ENCODE peak calls at places on chromosome X, in four cellular contexts. One of them, this sample, is unnamed.

GRCh38 chrX:149497626-149498025 is 7.5 kb downstream of the IDS start:
- DNase-seq in endothelial cell of umbilical vein: no peak
- DNase-seq in Panc1: no peak
- DNase-seq in upper lobe of right lung: no peak
- DNase-seq in this sample: no peak

GRCh38 chrX:154368630-154369452 is 5.6 kb downstream of the FLNA start:
- DNase-seq in Panc1: peak; percentile 78
- DNase-seq in endothelial cell of umbilical vein: peak; percentile 74
- DNase-seq in upper lobe of right lung: peak; percentile 90
- DNase-seq in this sample: peak; percentile 74

GRCh38 chrX:130263016-130263415 is 5.7 kb downstream of the ZNF280C start:
- DNase-seq in Panc1: no peak
- DNase-seq in endothelial cell of umbilical vein: no peak
- DNase-seq in upper lobe of right lung: no peak
- DNase-seq in this sample: no peak

GRCh38 chrX:16826207-16826606 is 39.9 kb downstream of the TXLNG start:
- DNase-seq in endothelial cell of umbilical vein: peak; percentile 50
- DNase-seq in Panc1: no peak
- DNase-seq in upper lobe of right lung: no peak
- DNase-seq in this sample: no peak

GRCh38 chrX:78754917-78755316 is 7.4 kb downstream of the LPAR4 start:
- DNase-seq in Panc1: no peak
- DNase-seq in endothelial cell of umbilical vein: no peak
- DNase-seq in upper lobe of right lung: no peak
- DNase-seq in this sample: no peak

GRCh38 chrX:44733931-44734330 is 109.9 kb upstream of the DUSP21 start:
- DNase-seq in Panc1: no peak
- DNase-seq in endothelial cell of umbilical vein: no peak
- DNase-seq in upper lobe of right lung: no peak
- DNase-seq in this sample: no peak

GRCh38 chrX:123736333-123736921 is 3.6 kb upstream of the THOC2 start:
- DNase-seq in endothelial cell of umbilical vein: no peak
- DNase-seq in Panc1: no peak
- DNase-seq in upper lobe of right lung: no peak
- DNase-seq in this sample: peak; percentile 43

GRCh38 chrX:57172544-57172943 is 35.3 kb upstream of the SPIN2A start:
- DNase-seq in upper lobe of right lung: no peak
- DNase-seq in endothelial cell of umbilical vein: no peak
- DNase-seq in Panc1: no peak
- DNase-seq in this sample: no peak

GRCh38 chrX:56343664-56344063 is 111.5 kb downstream of the KLF8 start:
- DNase-seq in upper lobe of right lung: no peak
- DNase-seq in endothelial cell of umbilical vein: no peak
- DNase-seq in Panc1: no peak
- DNase-seq in this sample: no peak

GRCh38 chrX:154294791-154295580 is at the start of gene TEX28:
- DNase-seq in upper lobe of right lung: no peak
- DNase-seq in Panc1: no peak
- DNase-seq in endothelial cell of umbilical vein: no peak
- DNase-seq in this sample: no peak

GRCh38 chrX:15856580-15856979 is 2.0 kb upstream of the AP1S2 start:
- DNase-seq in Panc1: no peak
- DNase-seq in endothelial cell of umbilical vein: no peak
- DNase-seq in upper lobe of right lung: no peak
- DNase-seq in this sample: no peak

GRCh38 chrX:154374361-154375155 is at the start of gene FLNA:
- DNase-seq in upper lobe of right lung: no peak
- DNase-seq in endothelial cell of umbilical vein: no peak
- DNase-seq in Panc1: no peak
- DNase-seq in this sample: no peak

GRCh38 chrX:55007633-55008032 is 7.5 kb downstream of the APEX2 start:
- DNase-seq in upper lobe of right lung: no peak
- DNase-seq in Panc1: no peak
- DNase-seq in endothelial cell of umbilical vein: peak; percentile 46
- DNase-seq in this sample: peak; percentile 11

GRCh38 chrX:48045410-48046311 is 25.8 kb downstream of the ZNF630 start:
- DNase-seq in endothelial cell of umbilical vein: peak; percentile 43
- DNase-seq in upper lobe of right lung: no peak
- DNase-seq in Panc1: no peak
- DNase-seq in this sample: peak; percentile 6

GRCh38 chrX:4043951-4044350 is 330.5 kb upstream of the PRKX start:
- DNase-seq in endothelial cell of umbilical vein: no peak
- DNase-seq in Panc1: no peak
- DNase-seq in upper lobe of right lung: no peak
- DNase-seq in this sample: no peak

GRCh38 chrX:29762006-29762405 is 453.4 kb upstream of the MAGEB2 start:
- DNase-seq in Panc1: no peak
- DNase-seq in endothelial cell of umbilical vein: no peak
- DNase-seq in upper lobe of right lung: no peak
- DNase-seq in this sample: no peak

GRCh38 chrX:1400049-1400448 is 8.1 kb upstream of the SLC25A6 start:
- DNase-seq in endothelial cell of umbilical vein: no peak
- DNase-seq in upper lobe of right lung: peak; percentile 45
- DNase-seq in Panc1: no peak
- DNase-seq in this sample: no peak

GRCh38 chrX:63282077-63282476 is 69.1 kb downstream of the SPIN4 start:
- DNase-seq in endothelial cell of umbilical vein: peak; percentile 21
- DNase-seq in upper lobe of right lung: no peak
- DNase-seq in Panc1: no peak
- DNase-seq in this sample: no peak

GRCh38 chrX:14546190-14546589 is 16.9 kb downstream of the GLRA2 start:
- DNase-seq in endothelial cell of umbilical vein: no peak
- DNase-seq in upper lobe of right lung: no peak
- DNase-seq in Panc1: no peak
- DNase-seq in this sample: no peak

GRCh38 chrX:153924149-153924861 is 1.8 kb downstream of the ARHGAP4 start:
- DNase-seq in upper lobe of right lung: no peak
- DNase-seq in endothelial cell of umbilical vein: peak; percentile 67
- DNase-seq in Panc1: no peak
- DNase-seq in this sample: no peak

GRCh38 chrX:108090474-108091265 is 672 bp downstream of the PSMD10 start:
- DNase-seq in endothelial cell of umbilical vein: peak; percentile 39
- DNase-seq in Panc1: no peak
- DNase-seq in upper lobe of right lung: no peak
- DNase-seq in this sample: no peak

GRCh38 chrX:152641996-152642395 is 4.3 kb downstream of the GABRQ start:
- DNase-seq in endothelial cell of umbilical vein: peak; percentile 1
- DNase-seq in upper lobe of right lung: no peak
- DNase-seq in Panc1: no peak
- DNase-seq in this sample: no peak

GRCh38 chrX:132071260-132071659 is 48.2 kb downstream of the STK26 start:
- DNase-seq in upper lobe of right lung: no peak
- DNase-seq in Panc1: no peak
- DNase-seq in endothelial cell of umbilical vein: peak; percentile 31
- DNase-seq in this sample: no peak

GRCh38 chrX:110015915-110016314 is 13.0 kb downstream of the TMEM164 start:
- DNase-seq in upper lobe of right lung: no peak
- DNase-seq in Panc1: no peak
- DNase-seq in endothelial cell of umbilical vein: no peak
- DNase-seq in this sample: no peak

GRCh38 chrX:43953218-43953617 is 20.0 kb downstream of the NDP start:
- DNase-seq in Panc1: no peak
- DNase-seq in endothelial cell of umbilical vein: no peak
- DNase-seq in upper lobe of right lung: no peak
- DNase-seq in this sample: no peak

GRCh38 chrX:118493653-118494297 is 1.8 kb upstream of the DOCK11 start:
- DNase-seq in endothelial cell of umbilical vein: no peak
- DNase-seq in upper lobe of right lung: no peak
- DNase-seq in Panc1: no peak
- DNase-seq in this sample: no peak

GRCh38 chrX:49192722-49193328 is 6.7 kb upstream of the PRICKLE3 start:
- DNase-seq in endothelial cell of umbilical vein: peak; percentile 36
- DNase-seq in upper lobe of right lung: no peak
- DNase-seq in Panc1: no peak
- DNase-seq in this sample: no peak

GRCh38 chrX:115330498-115331138 is 41.1 kb downstream of the LUZP4 start:
- DNase-seq in endothelial cell of umbilical vein: peak; percentile 65
- DNase-seq in Panc1: peak; percentile 42
- DNase-seq in upper lobe of right lung: no peak
- DNase-seq in this sample: no peak

GRCh38 chrX:109855501-109855900 is 122.4 kb upstream of the ACSL4 start:
- DNase-seq in Panc1: no peak
- DNase-seq in endothelial cell of umbilical vein: peak; percentile 34
- DNase-seq in upper lobe of right lung: no peak
- DNase-seq in this sample: no peak

GRCh38 chrX:31436424-31436823 is 364.6 kb upstream of the FTHL17 start:
- DNase-seq in upper lobe of right lung: no peak
- DNase-seq in endothelial cell of umbilical vein: no peak
- DNase-seq in Panc1: no peak
- DNase-seq in this sample: no peak

GRCh38 chrX:111123606-111124179 is 27.7 kb downstream of the PAK3 start:
- DNase-seq in Panc1: no peak
- DNase-seq in endothelial cell of umbilical vein: no peak
- DNase-seq in upper lobe of right lung: no peak
- DNase-seq in this sample: no peak

GRCh38 chrX:144494069-144494468 is 610.2 kb downstream of the UBE2NL start:
- DNase-seq in upper lobe of right lung: no peak
- DNase-seq in Panc1: no peak
- DNase-seq in endothelial cell of umbilical vein: no peak
- DNase-seq in this sample: no peak

GRCh38 chrX:119573840-119574393 is 446 bp upstream of the UBE2A start:
- DNase-seq in endothelial cell of umbilical vein: peak; percentile 57
- DNase-seq in upper lobe of right lung: no peak
- DNase-seq in Panc1: no peak
- DNase-seq in this sample: no peak

GRCh38 chrX:38805294-38806053 is 4.2 kb downstream of the MID1IP1 start:
- DNase-seq in Panc1: no peak
- DNase-seq in upper lobe of right lung: peak; percentile 88
- DNase-seq in endothelial cell of umbilical vein: peak; percentile 72
- DNase-seq in this sample: peak; percentile 43

GRCh38 chrX:24069877-24070276 is 15.1 kb downstream of the EIF2S3 start:
- DNase-seq in Panc1: no peak
- DNase-seq in upper lobe of right lung: no peak
- DNase-seq in endothelial cell of umbilical vein: no peak
- DNase-seq in this sample: no peak

GRCh38 chrX:131402124-131402811 is 113.2 kb upstream of the IGSF1 start:
- DNase-seq in Panc1: no peak
- DNase-seq in endothelial cell of umbilical vein: no peak
- DNase-seq in upper lobe of right lung: no peak
- DNase-seq in this sample: no peak

DNA sequence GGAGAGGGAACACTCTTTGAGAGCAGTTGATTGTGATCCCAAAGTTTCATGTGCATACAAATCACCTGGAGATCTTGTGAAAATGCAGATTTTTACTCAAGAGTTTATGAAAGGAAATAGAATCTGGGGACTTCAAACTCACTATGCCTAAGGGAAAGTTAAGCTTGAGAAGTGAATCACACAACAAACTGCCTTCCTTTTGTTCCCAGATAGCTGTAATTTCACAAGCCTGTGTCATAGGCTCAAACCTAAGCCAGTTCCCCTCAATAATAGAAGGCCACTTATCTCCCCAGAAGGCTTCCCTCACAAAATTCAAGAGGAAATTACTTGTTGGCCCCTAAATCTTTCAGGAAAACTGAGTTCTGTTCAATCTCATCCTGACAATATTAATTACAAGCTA is 132.8 kb upstream of the MAGEB16 start:
- DNase-seq in endothelial cell of umbilical vein: no peak
- DNase-seq in upper lobe of right lung: no peak
- DNase-seq in Panc1: no peak
- DNase-seq in this sample: no peak
- H3K27ac ChIP-seq in endothelial cell of umbilical vein: no peak overlapping the region
- H3K27ac ChIP-seq in upper lobe of right lung: no peak overlapping the region
- H3K27ac ChIP-seq in Panc1: no peak overlapping the region
- H3K27ac ChIP-seq in this sample: no peak overlapping the region

GRCh38 chrX:134023851-134024281 is 38.5 kb upstream of the GPC3 start:
- DNase-seq in endothelial cell of umbilical vein: no peak
- DNase-seq in Panc1: no peak
- DNase-seq in upper lobe of right lung: no peak
- DNase-seq in this sample: no peak
- H3K27me3 ChIP-seq in endothelial cell of umbilical vein: no peaks in the 10 kb centered on the region
- H3K27me3 ChIP-seq in Panc1: peaks cover 5% of the 10 kb centered on the region
- H3K27me3 ChIP-seq in upper lobe of right lung: no peaks in the 10 kb centered on the region
- H3K27me3 ChIP-seq in this sample: no peaks in the 10 kb centered on the region

GRCh38 chrX:112837531-112837930 is 3.1 kb downstream of the AMOT start:
- DNase-seq in endothelial cell of umbilical vein: no peak
- DNase-seq in Panc1: no peak
- DNase-seq in upper lobe of right lung: no peak
- DNase-seq in this sample: no peak

GRCh38 chrX:112839856-112840255 is 775 bp downstream of the AMOT start:
- DNase-seq in Panc1: no peak
- DNase-seq in endothelial cell of umbilical vein: no peak
- DNase-seq in upper lobe of right lung: no peak
- DNase-seq in this sample: no peak

GRCh38 chrX:112841820-112842157 is 1.2 kb upstream of the AMOT start:
- DNase-seq in upper lobe of right lung: no peak
- DNase-seq in Panc1: no peak
- DNase-seq in endothelial cell of umbilical vein: no peak
- DNase-seq in this sample: no peak

GRCh38 chrX:112841114-112841819 is 636 bp upstream of the AMOT start:
- DNase-seq in endothelial cell of umbilical vein: peak; percentile 81
- DNase-seq in upper lobe of right lung: peak; percentile 89
- DNase-seq in Panc1: no peak
- DNase-seq in this sample: peak; percentile 62

GRCh38 chrX:112840382-112841113 is at the start of gene AMOT:
- DNase-seq in Panc1: no peak
- DNase-seq in upper lobe of right lung: peak; percentile 85
- DNase-seq in endothelial cell of umbilical vein: peak; percentile 77
- DNase-seq in this sample: no peak
- H3K27ac ChIP-seq in Panc1: peak within 1 kb of the TSS; percentile 17
- H3K27ac ChIP-seq in upper lobe of right lung: peak within 1 kb of the TSS; percentile 66
- H3K27ac ChIP-seq in endothelial cell of umbilical vein: peak within 1 kb of the TSS; percentile 11
- H3K27ac ChIP-seq in this sample: peak within 1 kb of the TSS; percentile 57

GRCh38 chrX:136711147-136711546 is 63.2 kb downstream of the CD40LG start:
- DNase-seq in endothelial cell of umbilical vein: peak; percentile 29
- DNase-seq in Panc1: no peak
- DNase-seq in upper lobe of right lung: no peak
- DNase-seq in this sample: no peak
- H3K27me3 ChIP-seq in endothelial cell of umbilical vein: no peaks in the 10 kb centered on the region
- H3K27me3 ChIP-seq in Panc1: no peaks in the 10 kb centered on the region
- H3K27me3 ChIP-seq in upper lobe of right lung: no peaks in the 10 kb centered on the region
- H3K27me3 ChIP-seq in this sample: no peaks in the 10 kb centered on the region

GRCh38 chrX:2485460-2485753 is 15.4 kb downstream of the DHRSX start:
- DNase-seq in upper lobe of right lung: no peak
- DNase-seq in endothelial cell of umbilical vein: no peak
- DNase-seq in Panc1: no peak
- DNase-seq in this sample: no peak
- H3K27ac ChIP-seq in upper lobe of right lung: no peak overlapping the region
- H3K27ac ChIP-seq in endothelial cell of umbilical vein: no peak overlapping the region
- H3K27ac ChIP-seq in Panc1: no peak overlapping the region
- H3K27ac ChIP-seq in this sample: peak overlapping the region; percentile 89

This sample was measured in AG04450.